ENCODE peak calls at places on chromosomes 12 and 14, in four cellular contexts. D, Q, B and N are unnamed samples.

GRCh38 chr12:65832217-65832616 is 7.9 kb downstream of the HMGA2 start:
- DNase-seq in D (no peak), Q (no peak), B (no peak), N (no peak)

GRCh38 chr12:74285773-74286172 is 251.9 kb upstream of the ATXN7L3B start:
- DNase-seq in D (no peak), Q (no peak), B (no peak), N (no peak)

GRCh38 chr12:87300-87699 is 20.7 kb downstream of the IQSEC3 start:
- DNase-seq in D (no peak), Q (no peak), B (no peak), N (no peak)

GRCh38 chr14:101276309-101277091 is 284.8 kb upstream of the DIO3 start:
- DNase-seq in D (no peak), Q (no peak), B (no peak), N (no peak)

GRCh38 chr12:12803186-12803585 is 10.0 kb upstream of the DDX47 start:
- DNase-seq in D (peak; percentile 62), Q (peak; percentile 61), B (peak; percentile 27), N (no peak)

GRCh38 chr12:9098115-9098452 is 17.6 kb downstream of the A2M start:
- DNase-seq in D (no peak), Q (no peak), B (no peak), N (no peak)

GRCh38 chr14:96793547-96793946 is 3.6 kb upstream of the VRK1 start:
- DNase-seq in D (no peak), Q (no peak), B (no peak), N (no peak)

GRCh38 chr12:115149685-115150378 is 465.9 kb upstream of the TBX3 start:
- DNase-seq in D (no peak), Q (no peak), B (no peak), N (no peak)

GRCh38 chr14:67566908-67567307 is 33.2 kb downstream of the PIGH start:
- DNase-seq in D (no peak), Q (no peak), B (no peak), N (no peak)

GRCh38 chr12:3137268-3137761 is 60.1 kb downstream of the TSPAN9 start:
- DNase-seq in D (no peak), Q (no peak), B (peak; percentile 57), N (no peak)

GRCh38 chr12:27817761-27818160 is 37.7 kb upstream of the MANSC4 start:
- DNase-seq in D (no peak), Q (no peak), B (no peak), N (no peak)

GRCh38 chr14:77638738-77639137 is 22.3 kb upstream of the SPTLC2 start:
- DNase-seq in D (no peak), Q (no peak), B (no peak), N (no peak)

GRCh38 chr12:119869720-119870119 is 7.4 kb downstream of the CIT start:
- DNase-seq in D (no peak), Q (no peak), B (no peak), N (no peak)

GRCh38 chr14:105411017-105411941 is 8.3 kb upstream of the MTA1 start:
- DNase-seq in D (no peak), Q (peak; percentile 89), B (peak; percentile 95), N (no peak)

GRCh38 chr12:40971911-40972310 is 216.2 kb upstream of the PDZRN4 start:
- DNase-seq in D (no peak), Q (no peak), B (no peak), N (no peak)

GRCh38 chr12:110244829-110245228 is 36.2 kb upstream of the ATP2A2 start:
- DNase-seq in D (no peak), Q (no peak), B (no peak), N (no peak)

GRCh38 chr14:34650786-34651584 is 21.0 kb upstream of the SNX6 start:
- DNase-seq in D (no peak), Q (no peak), B (no peak), N (no peak)

GRCh38 chr14:92460916-92461579 is 52.5 kb upstream of the RIN3 start:
- DNase-seq in D (no peak), Q (no peak), B (no peak), N (peak; percentile 61)

GRCh38 chr12:990649-991349 is at the start of gene ERC1:
- DNase-seq in D (peak; percentile 72), Q (peak; percentile 91), B (peak; percentile 97), N (no peak)

GRCh38 chr12:62767946-62768345 is 167.0 kb downstream of the PPM1H start:
- DNase-seq in D (no peak), Q (no peak), B (no peak), N (no peak)

GRCh38 chr12:68769941-68770340 is 24.0 kb downstream of the SLC35E3 start:
- DNase-seq in D (no peak), Q (no peak), B (no peak), N (no peak)

GRCh38 chr12:68772714-68773113 is 26.7 kb downstream of the SLC35E3 start:
- DNase-seq in D (no peak), Q (no peak), B (no peak), N (peak; percentile 20)

GRCh38 chr12:68773582-68773981 is 27.6 kb downstream of the SLC35E3 start:
- DNase-seq in D (no peak), Q (no peak), B (no peak), N (no peak)

GRCh38 chr12:68768431-68768934 is 22.5 kb downstream of the SLC35E3 start:
- DNase-seq in D (no peak), Q (no peak), B (no peak), N (no peak)

GRCh38 chr12:68771223-68771925 is 25.4 kb downstream of the SLC35E3 start:
- DNase-seq in D (no peak), Q (peak; percentile 50), B (peak; percentile 30), N (no peak)
- TF ChIP-seq NFIC in D (no peak), Q (peak; percentile 51), B (no peak), N (no peak)

GRCh38 chr12:22765731-22766130 is 140.8 kb downstream of the ETNK1 start:
- DNase-seq in D (no peak), Q (no peak), B (no peak), N (no peak)

GRCh38 chr12:22755629-22756028 is 130.7 kb downstream of the ETNK1 start:
- DNase-seq in D (no peak), Q (no peak), B (no peak), N (no peak)

GRCh38 chr12:22759769-22760674 is 135.1 kb downstream of the ETNK1 start:
- DNase-seq in D (no peak), Q (no peak), B (no peak), N (no peak)
- TF ChIP-seq NFIC in D (no peak), Q (no peak), B (no peak), N (no peak)

DNA sequence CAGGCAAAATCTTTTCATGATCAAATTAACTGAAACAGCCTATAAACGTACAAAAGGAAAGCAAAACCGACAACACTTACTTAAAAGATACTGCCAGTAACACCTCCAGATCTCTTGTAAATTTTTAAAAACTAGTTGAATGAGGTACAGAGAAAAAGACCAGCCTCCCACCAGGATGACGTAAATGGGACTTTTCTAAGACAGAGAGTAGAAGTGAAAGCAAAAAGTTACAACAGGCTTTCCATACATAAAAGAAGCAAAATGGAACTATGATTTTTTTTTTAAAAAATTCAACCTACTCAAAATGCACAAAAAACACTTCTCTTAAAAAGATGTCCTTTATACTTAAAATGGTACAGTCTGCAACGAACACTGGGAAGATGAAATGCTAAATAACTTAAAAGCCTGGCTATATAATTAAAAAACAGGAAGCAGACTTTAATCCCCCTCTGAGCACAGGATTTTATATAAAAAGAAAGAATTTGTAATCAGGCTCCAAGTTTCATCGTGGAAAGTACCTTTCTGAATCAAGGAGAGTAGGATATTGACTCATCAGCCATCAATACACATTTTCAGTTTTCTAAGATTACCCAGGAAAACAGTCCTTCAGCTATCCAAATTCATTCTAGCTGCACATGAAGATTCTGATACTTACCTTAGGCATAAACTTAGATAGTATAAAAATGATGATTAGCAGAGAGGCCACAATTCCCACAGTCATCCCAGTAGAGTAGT is 14.2 kb upstream of the MYO1A start:
- DNase-seq in D (no peak), Q (no peak), B (no peak), N (peak; percentile 69)
- TF ChIP-seq NFIC in D (no peak), Q (no peak), B (no peak), N (peak; percentile 43)

GRCh38 chr14:99254391-99255009 is 17.5 kb downstream of the BCL11B start:
- DNase-seq in D (no peak), Q (no peak), B (no peak), N (no peak)
- TF ChIP-seq NFIC in D (no peak), Q (no peak), B (no peak), N (no peak)

DNA sequence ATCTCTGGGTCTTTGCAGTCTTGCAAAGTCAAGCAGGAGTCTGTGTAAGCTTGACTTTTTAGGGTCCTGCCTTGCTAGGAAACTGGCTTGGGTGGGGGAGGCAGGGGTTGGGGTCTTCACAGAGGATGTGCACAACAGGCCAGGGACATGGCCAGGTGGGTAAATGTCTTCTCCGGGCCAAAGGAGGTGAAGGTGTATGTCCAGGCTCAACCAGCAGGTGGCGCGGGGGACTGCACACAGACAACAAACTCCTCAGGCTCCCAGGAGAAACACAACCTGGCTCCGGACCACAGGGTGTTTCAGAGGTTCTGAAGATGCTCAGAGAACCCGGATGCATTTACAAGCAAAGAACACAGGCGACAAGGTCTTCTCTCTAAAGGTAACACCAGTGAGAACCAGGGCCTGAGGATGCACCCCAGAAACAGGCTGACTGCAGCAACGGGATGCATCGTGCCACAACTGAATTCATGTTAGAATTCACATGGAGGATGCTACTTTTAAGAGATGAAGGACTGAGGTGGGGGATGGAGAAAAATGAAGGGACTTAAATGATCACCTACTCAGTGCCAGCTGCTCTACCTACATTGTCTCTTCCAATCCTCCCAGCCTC is 56.0 kb downstream of the PLEKHG3 start:
- DNase-seq in D (peak; percentile 34), Q (peak; percentile 69), B (peak; percentile 71), N (no peak)
- TF ChIP-seq NFIC in D (no peak), Q (no peak), B (no peak), N (no peak)

GRCh38 chr12:24505366-24506025 is 443.4 kb downstream of the BCAT1 start:
- DNase-seq in D (no peak), Q (no peak), B (no peak), N (no peak)

GRCh38 chr12:24507827-24508226 is 441.1 kb downstream of the BCAT1 start:
- DNase-seq in D (no peak), Q (no peak), B (no peak), N (no peak)

DNA sequence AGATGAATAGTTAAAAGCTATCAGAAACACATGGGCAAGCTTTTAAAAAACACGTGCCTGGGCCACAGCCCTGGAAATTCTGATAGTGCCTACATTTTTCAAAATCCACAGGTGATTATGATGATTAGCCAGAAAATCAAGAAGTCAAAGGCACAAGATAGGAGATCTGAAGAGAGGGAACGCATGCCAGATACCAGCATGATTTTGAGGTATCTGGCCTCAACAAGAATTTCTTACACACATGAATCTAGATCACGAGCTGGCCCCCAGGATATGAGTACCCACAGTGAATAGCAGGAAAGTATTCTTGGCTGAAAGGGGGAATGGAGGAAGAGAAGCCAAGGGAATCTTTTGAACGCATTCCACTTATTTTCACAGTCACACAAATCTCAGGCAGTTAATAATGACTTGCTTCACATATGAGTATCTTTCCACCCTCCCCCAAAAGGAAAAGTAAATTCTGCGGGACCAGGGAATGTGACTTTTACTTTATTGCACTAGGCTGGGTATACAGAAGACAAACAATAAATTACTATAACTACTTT is 438.2 kb downstream of the BCAT1 start:
- DNase-seq in D (no peak), Q (no peak), B (no peak), N (no peak)
- TF ChIP-seq NFIC in D (no peak), Q (no peak), B (no peak), N (no peak)

GRCh38 chr12:131783915-131784541 is 44.2 kb upstream of the MMP17 start:
- DNase-seq in D (no peak), Q (no peak), B (no peak), N (peak; percentile 60)
- TF ChIP-seq NFIC in D (no peak), Q (no peak), B (peak; percentile 3), N (no peak)